ENCODE peak calls at places on chromosome 19, in six cellular contexts. One of them, this sample, is unnamed.
A peak's percentile ranks its signal among the peaks of the same experiment; 100 is the strongest.

GRCh38 chr19:37928527-37929286 is 21.7 kb downstream of the SIPA1L3 start:
- DNase-seq in pancreas: no peak
- DNase-seq in adipocyte: no peak
- DNase-seq in gastrocnemius medialis: no peak
- DNase-seq in suprapubic skin: no peak
- DNase-seq in psoas muscle: no peak
- DNase-seq in this sample: no peak

GRCh38 chr19:40613669-40614594 is 12.8 kb downstream of the LTBP4 start:
- DNase-seq in adipocyte: peak; percentile 87
- DNase-seq in pancreas: peak; percentile 35
- DNase-seq in suprapubic skin: peak; percentile 91
- DNase-seq in psoas muscle: peak; percentile 80
- DNase-seq in gastrocnemius medialis: no peak
- DNase-seq in this sample: peak; percentile 93

GRCh38 chr19:31718041-31718440 is 368.8 kb upstream of the TSHZ3 start:
- DNase-seq in gastrocnemius medialis: no peak
- DNase-seq in pancreas: no peak
- DNase-seq in psoas muscle: no peak
- DNase-seq in suprapubic skin: no peak
- DNase-seq in adipocyte: no peak
- DNase-seq in this sample: no peak

GRCh38 chr19:35905178-35905727 is 2.8 kb downstream of the TYROBP start:
- DNase-seq in psoas muscle: no peak
- DNase-seq in suprapubic skin: no peak
- DNase-seq in gastrocnemius medialis: no peak
- DNase-seq in pancreas: no peak
- DNase-seq in adipocyte: peak; percentile 40
- DNase-seq in this sample: no peak

GRCh38 chr19:48344892-48345291 is 18.8 kb downstream of the TMEM143 start:
- DNase-seq in adipocyte: no peak
- DNase-seq in pancreas: no peak
- DNase-seq in gastrocnemius medialis: no peak
- DNase-seq in psoas muscle: no peak
- DNase-seq in suprapubic skin: no peak
- DNase-seq in this sample: no peak

GRCh38 chr19:52809801-52810200 is 11.6 kb downstream of the ZNF28 start:
- DNase-seq in pancreas: no peak
- DNase-seq in suprapubic skin: no peak
- DNase-seq in adipocyte: no peak
- DNase-seq in psoas muscle: no peak
- DNase-seq in gastrocnemius medialis: no peak
- DNase-seq in this sample: no peak

GRCh38 chr19:14434543-14435319 is 1.6 kb downstream of the PKN1 start:
- DNase-seq in pancreas: peak; percentile 27
- DNase-seq in gastrocnemius medialis: peak; percentile 10
- DNase-seq in suprapubic skin: peak; percentile 81
- DNase-seq in psoas muscle: peak; percentile 77
- DNase-seq in adipocyte: peak; percentile 64
- DNase-seq in this sample: peak; percentile 84

GRCh38 chr19:41886761-41887710 is 4.1 kb downstream of the ARHGEF1 start:
- DNase-seq in psoas muscle: no peak
- DNase-seq in pancreas: no peak
- DNase-seq in gastrocnemius medialis: no peak
- DNase-seq in adipocyte: no peak
- DNase-seq in suprapubic skin: no peak
- DNase-seq in this sample: no peak

GRCh38 chr19:38095411-38096308 is 128.4 kb downstream of the DPF1 start:
- DNase-seq in psoas muscle: peak; percentile 83
- DNase-seq in suprapubic skin: peak; percentile 76
- DNase-seq in pancreas: peak; percentile 72
- DNase-seq in gastrocnemius medialis: peak; percentile 21
- DNase-seq in adipocyte: peak; percentile 77
- DNase-seq in this sample: no peak

GRCh38 chr19:40609561-40610395 is 8.6 kb downstream of the LTBP4 start:
- DNase-seq in gastrocnemius medialis: peak; percentile 85
- DNase-seq in pancreas: peak; percentile 95
- DNase-seq in adipocyte: peak; percentile 84
- DNase-seq in suprapubic skin: peak; percentile 98
- DNase-seq in psoas muscle: peak; percentile 95
- DNase-seq in this sample: peak; percentile 96

GRCh38 chr19:49101160-49101559 is 13.0 kb upstream of the LIN7B start:
- DNase-seq in adipocyte: no peak
- DNase-seq in psoas muscle: no peak
- DNase-seq in suprapubic skin: no peak
- DNase-seq in pancreas: no peak
- DNase-seq in gastrocnemius medialis: no peak
- DNase-seq in this sample: no peak

GRCh38 chr19:35959040-35959967 is 23.1 kb downstream of the LRFN3 start:
- DNase-seq in pancreas: no peak
- DNase-seq in psoas muscle: peak; percentile 61
- DNase-seq in adipocyte: peak; percentile 51
- DNase-seq in gastrocnemius medialis: no peak
- DNase-seq in suprapubic skin: no peak
- DNase-seq in this sample: peak; percentile 93

GRCh38 chr19:21588202-21588601 is 82.8 kb downstream of the ZNF429 start:
- DNase-seq in pancreas: peak; percentile 31
- DNase-seq in psoas muscle: no peak
- DNase-seq in adipocyte: no peak
- DNase-seq in suprapubic skin: no peak
- DNase-seq in gastrocnemius medialis: no peak
- DNase-seq in this sample: no peak

GRCh38 chr19:7881910-7882309 is 6.4 kb upstream of the LRRC8E start:
- DNase-seq in gastrocnemius medialis: no peak
- DNase-seq in psoas muscle: no peak
- DNase-seq in adipocyte: no peak
- DNase-seq in suprapubic skin: no peak
- DNase-seq in pancreas: no peak
- DNase-seq in this sample: no peak

GRCh38 chr19:19822148-19822429 is 539 bp upstream of the ZNF506 start:
- DNase-seq in pancreas: no peak
- DNase-seq in adipocyte: peak; percentile 5
- DNase-seq in suprapubic skin: no peak
- DNase-seq in gastrocnemius medialis: no peak
- DNase-seq in psoas muscle: no peak
- DNase-seq in this sample: no peak

GRCh38 chr19:19816679-19817078 is 4.9 kb downstream of the ZNF506 start:
- DNase-seq in suprapubic skin: no peak
- DNase-seq in adipocyte: no peak
- DNase-seq in gastrocnemius medialis: no peak
- DNase-seq in pancreas: no peak
- DNase-seq in psoas muscle: peak; percentile 79
- DNase-seq in this sample: no peak

GRCh38 chr19:19820774-19821315 is 705 bp downstream of the ZNF506 start:
- DNase-seq in adipocyte: no peak
- DNase-seq in suprapubic skin: no peak
- DNase-seq in psoas muscle: no peak
- DNase-seq in pancreas: no peak
- DNase-seq in gastrocnemius medialis: no peak
- DNase-seq in this sample: no peak

GRCh38 chr19:19821366-19822147 is at the start of gene ZNF506:
- DNase-seq in gastrocnemius medialis: peak; percentile 98
- DNase-seq in adipocyte: peak; percentile 100
- DNase-seq in psoas muscle: peak; percentile 100
- DNase-seq in suprapubic skin: peak; percentile 99
- DNase-seq in pancreas: peak; percentile 98
- DNase-seq in this sample: peak; percentile 98

GRCh38 chr19:19817357-19817756 is 4.2 kb downstream of the ZNF506 start:
- DNase-seq in psoas muscle: no peak
- DNase-seq in suprapubic skin: no peak
- DNase-seq in adipocyte: no peak
- DNase-seq in pancreas: no peak
- DNase-seq in gastrocnemius medialis: no peak
- DNase-seq in this sample: no peak
- H3K4me1 ChIP-seq in psoas muscle: peaks cover 3% of the 10 kb centered on the region
- H3K4me1 ChIP-seq in suprapubic skin: peaks cover 14% of the 10 kb centered on the region
- H3K4me1 ChIP-seq in adipocyte: no peaks in the 10 kb centered on the region
- H3K4me1 ChIP-seq in pancreas: no peaks in the 10 kb centered on the region
- H3K4me1 ChIP-seq in gastrocnemius medialis: peaks cover 10% of the 10 kb centered on the region
- H3K4me1 ChIP-seq in this sample: peaks cover 26% of the 10 kb centered on the region

GRCh38 chr19:17949956-17950309 is 17.0 kb upstream of the KCNN1 start:
- DNase-seq in suprapubic skin: no peak
- DNase-seq in adipocyte: no peak
- DNase-seq in psoas muscle: no peak
- DNase-seq in gastrocnemius medialis: no peak
- DNase-seq in pancreas: no peak
- DNase-seq in this sample: no peak

GRCh38 chr19:17948967-17949930 is 16.4 kb downstream of the CCDC124 start:
- DNase-seq in psoas muscle: no peak
- DNase-seq in gastrocnemius medialis: no peak
- DNase-seq in suprapubic skin: no peak
- DNase-seq in adipocyte: no peak
- DNase-seq in pancreas: no peak
- DNase-seq in this sample: no peak

GRCh38 chr19:17948474-17948966 is 15.7 kb downstream of the CCDC124 start:
- DNase-seq in suprapubic skin: no peak
- DNase-seq in psoas muscle: no peak
- DNase-seq in gastrocnemius medialis: no peak
- DNase-seq in pancreas: no peak
- DNase-seq in adipocyte: no peak
- DNase-seq in this sample: no peak

GRCh38 chr19:17946965-17947784 is 14.4 kb downstream of the CCDC124 start:
- DNase-seq in pancreas: no peak
- DNase-seq in adipocyte: no peak
- DNase-seq in psoas muscle: no peak
- DNase-seq in suprapubic skin: no peak
- DNase-seq in gastrocnemius medialis: no peak
- DNase-seq in this sample: no peak

GRCh38 chr19:17947815-17948473 is 15.1 kb downstream of the CCDC124 start:
- DNase-seq in suprapubic skin: peak; percentile 90
- DNase-seq in gastrocnemius medialis: peak; percentile 70
- DNase-seq in pancreas: peak; percentile 92
- DNase-seq in adipocyte: peak; percentile 98
- DNase-seq in psoas muscle: peak; percentile 95
- DNase-seq in this sample: peak; percentile 93
- H3K4me1 ChIP-seq in suprapubic skin: peaks cover 71% of the 10 kb centered on the region
- H3K4me1 ChIP-seq in gastrocnemius medialis: peaks cover 39% of the 10 kb centered on the region
- H3K4me1 ChIP-seq in pancreas: peaks cover 20% of the 10 kb centered on the region
- H3K4me1 ChIP-seq in adipocyte: peaks cover 5% of the 10 kb centered on the region
- H3K4me1 ChIP-seq in psoas muscle: peaks cover 15% of the 10 kb centered on the region
- H3K4me1 ChIP-seq in this sample: peaks cover 58% of the 10 kb centered on the region

DNA sequence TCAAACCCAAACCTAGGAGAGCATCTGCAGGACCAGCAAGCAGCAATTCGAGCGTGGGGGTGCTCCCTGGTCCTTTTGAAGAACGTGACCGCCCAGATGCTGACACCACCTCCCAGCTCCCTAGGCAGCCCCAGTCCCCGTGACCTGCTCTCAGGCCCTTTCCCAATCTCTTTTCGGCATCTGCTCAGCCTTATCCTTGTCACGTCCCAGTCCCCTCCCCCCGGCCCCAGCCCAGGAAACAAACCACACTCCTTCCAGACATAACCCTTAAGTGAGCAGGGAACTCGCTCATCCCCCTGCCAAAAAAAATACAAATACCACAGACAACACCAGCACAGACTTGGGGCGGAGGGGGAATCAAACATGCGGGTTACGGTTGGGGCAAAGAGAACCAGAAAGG is 3.3 kb downstream of the MLLT1 start:
- DNase-seq in adipocyte: peak; percentile 63
- DNase-seq in suprapubic skin: peak; percentile 91
- DNase-seq in pancreas: no peak
- DNase-seq in psoas muscle: peak; percentile 81
- DNase-seq in gastrocnemius medialis: peak; percentile 34
- DNase-seq in this sample: no peak
- H3K4me1 ChIP-seq in adipocyte: peaks cover 75% of the 10 kb centered on the region
- H3K4me1 ChIP-seq in suprapubic skin: peaks cover 84% of the 10 kb centered on the region
- H3K4me1 ChIP-seq in pancreas: peaks cover 32% of the 10 kb centered on the region
- H3K4me1 ChIP-seq in psoas muscle: peaks cover 71% of the 10 kb centered on the region
- H3K4me1 ChIP-seq in gastrocnemius medialis: peaks cover 66% of the 10 kb centered on the region
- H3K4me1 ChIP-seq in this sample: peaks cover 62% of the 10 kb centered on the region

GRCh38 chr19:16577531-16578052 is 5.4 kb upstream of the SLC35E1 start:
- DNase-seq in psoas muscle: no peak
- DNase-seq in suprapubic skin: no peak
- DNase-seq in gastrocnemius medialis: no peak
- DNase-seq in pancreas: no peak
- DNase-seq in adipocyte: no peak
- DNase-seq in this sample: no peak

GRCh38 chr19:16581971-16582343 is 9.7 kb upstream of the SLC35E1 start:
- DNase-seq in suprapubic skin: no peak
- DNase-seq in pancreas: no peak
- DNase-seq in psoas muscle: peak; percentile 82
- DNase-seq in gastrocnemius medialis: peak; percentile 55
- DNase-seq in adipocyte: no peak
- DNase-seq in this sample: peak; percentile 50

GRCh38 chr19:16581145-16581970 is 9.1 kb upstream of the SLC35E1 start:
- DNase-seq in adipocyte: no peak
- DNase-seq in psoas muscle: peak; percentile 89
- DNase-seq in gastrocnemius medialis: peak; percentile 83
- DNase-seq in suprapubic skin: no peak
- DNase-seq in pancreas: peak; percentile 45
- DNase-seq in this sample: no peak

GRCh38 chr19:16576690-16577530 is 4.7 kb upstream of the SLC35E1 start:
- DNase-seq in pancreas: no peak
- DNase-seq in adipocyte: no peak
- DNase-seq in psoas muscle: no peak
- DNase-seq in gastrocnemius medialis: no peak
- DNase-seq in suprapubic skin: no peak
- DNase-seq in this sample: no peak

GRCh38 chr19:16579381-16579780 is 7.2 kb upstream of the SLC35E1 start:
- DNase-seq in pancreas: no peak
- DNase-seq in suprapubic skin: no peak
- DNase-seq in adipocyte: no peak
- DNase-seq in gastrocnemius medialis: no peak
- DNase-seq in psoas muscle: no peak
- DNase-seq in this sample: no peak
- H3K4me1 ChIP-seq in pancreas: peaks cover 14% of the 10 kb centered on the region
- H3K4me1 ChIP-seq in suprapubic skin: peaks cover 58% of the 10 kb centered on the region
- H3K4me1 ChIP-seq in adipocyte: peaks cover 36% of the 10 kb centered on the region
- H3K4me1 ChIP-seq in gastrocnemius medialis: peaks cover 70% of the 10 kb centered on the region
- H3K4me1 ChIP-seq in psoas muscle: peaks cover 84% of the 10 kb centered on the region
- H3K4me1 ChIP-seq in this sample: peaks cover 12% of the 10 kb centered on the region

DNA sequence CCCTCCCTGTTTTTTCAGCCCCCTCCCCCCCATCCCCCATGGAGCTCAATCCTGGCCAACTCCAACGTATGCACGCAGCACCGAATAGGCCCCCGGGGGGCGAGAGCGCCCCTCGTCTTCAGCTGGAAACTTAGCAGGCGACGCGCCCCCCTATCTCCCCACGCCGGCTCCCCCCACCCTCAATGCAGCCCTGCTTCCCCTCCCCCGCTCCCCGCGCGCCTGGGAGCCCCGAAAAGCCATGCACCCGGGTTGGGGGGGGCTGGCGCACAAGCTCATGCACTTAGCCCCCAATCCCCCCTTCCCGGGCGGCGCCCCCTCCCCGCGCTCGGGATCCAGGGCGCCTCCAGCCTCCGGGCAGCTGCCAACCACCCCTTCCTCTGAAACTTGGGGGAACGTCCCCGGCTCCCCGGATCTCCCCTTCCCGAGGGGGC is 508 bp downstream of the ZBTB7A start:
- DNase-seq in psoas muscle: peak; percentile 81
- DNase-seq in pancreas: peak; percentile 66
- DNase-seq in suprapubic skin: peak; percentile 88
- DNase-seq in gastrocnemius medialis: no peak
- DNase-seq in adipocyte: no peak
- DNase-seq in this sample: peak; percentile 73
- H3K4me1 ChIP-seq in psoas muscle: peaks cover 30% of the 10 kb centered on the region
- H3K4me1 ChIP-seq in pancreas: peaks cover 19% of the 10 kb centered on the region
- H3K4me1 ChIP-seq in suprapubic skin: peaks cover 48% of the 10 kb centered on the region
- H3K4me1 ChIP-seq in gastrocnemius medialis: peaks cover 32% of the 10 kb centered on the region
- H3K4me1 ChIP-seq in adipocyte: peaks cover 32% of the 10 kb centered on the region
- H3K4me1 ChIP-seq in this sample: peaks cover 25% of the 10 kb centered on the region

GRCh38 chr19:33411621-33412180 is 38.2 kb downstream of the CEBPG start:
- DNase-seq in psoas muscle: no peak
- DNase-seq in pancreas: no peak
- DNase-seq in adipocyte: no peak
- DNase-seq in suprapubic skin: no peak
- DNase-seq in gastrocnemius medialis: no peak
- DNase-seq in this sample: no peak
- H3K4me1 ChIP-seq in psoas muscle: no peaks in the 10 kb centered on the region
- H3K4me1 ChIP-seq in pancreas: no peaks in the 10 kb centered on the region
- H3K4me1 ChIP-seq in adipocyte: peaks cover under 1% of the 10 kb centered on the region
- H3K4me1 ChIP-seq in suprapubic skin: peaks cover 7% of the 10 kb centered on the region
- H3K4me1 ChIP-seq in gastrocnemius medialis: no peaks in the 10 kb centered on the region
- H3K4me1 ChIP-seq in this sample: no peaks in the 10 kb centered on the region

This sample was measured in left lung.